ENCODE peak calls at places on chromosomes 2 and 18, in ten cellular contexts. B, I, X, A, C, N, T, H, Q and F are unnamed samples.

GRCh38 chr2:207308519-207309224 is 142.9 kb upstream of the KLF7 start:
- DNase-seq in I (no peak), X (no peak), T (no peak), C (no peak), A (no peak), Q (no peak), N (no peak), H (no peak), B (no peak), F (no peak)

GRCh38 chr2:237662671-237663093 is 35.3 kb downstream of the LRRFIP1 start:
- DNase-seq in A (peak), H (peak), N (peak), T (peak), X (peak), C (peak), Q (peak), I (no peak), B (peak), F (peak)

GRCh38 chr2:44134848-44135247 is 33.8 kb upstream of the PPM1B start:
- DNase-seq in Q (no peak), T (no peak), B (no peak), X (no peak), N (no peak), I (no peak), C (no peak), H (no peak), A (no peak), F (no peak)

GRCh38 chr2:231187736-231188505 is 10.5 kb upstream of the ARMC9 start:
- DNase-seq in I (no peak), A (no peak), H (no peak), Q (no peak), T (no peak), N (peak), X (no peak), B (no peak), C (no peak), F (peak)

GRCh38 chr2:168661404-168661869 is 141.0 kb upstream of the NOSTRIN start:
- DNase-seq in H (no peak), Q (no peak), N (no peak), I (no peak), A (peak), C (no peak), T (peak), B (no peak), X (no peak), F (no peak)

GRCh38 chr2:86621290-86621943 is 2.2 kb downstream of the RNF103 start:
- DNase-seq in H (no peak), Q (no peak), C (no peak), X (no peak), N (no peak), A (no peak), I (peak), T (no peak), B (no peak), F (no peak)

GRCh38 chr2:104790100-104790811 is 63.7 kb upstream of the POU3F3 start:
- DNase-seq in N (no peak), B (no peak), A (no peak), T (peak), C (no peak), H (no peak), Q (no peak), X (peak), I (peak), F (no peak)

GRCh38 chr2:65722028-65722427 is 289.6 kb upstream of the SPRED2 start:
- DNase-seq in A (peak), C (no peak), Q (peak), H (no peak), B (no peak), I (peak), X (peak), N (peak), T (peak), F (no peak)

GRCh38 chr2:202609381-202610145 is 25.2 kb upstream of the FAM117B start:
- DNase-seq in T (no peak), C (no peak), I (no peak), N (no peak), A (no peak), Q (no peak), B (no peak), H (no peak), X (no peak), F (no peak)

GRCh38 chr2:128473175-128474013 is 154.7 kb upstream of the HS6ST1 start:
- DNase-seq in X (no peak), N (no peak), Q (no peak), B (no peak), T (peak), H (peak), A (no peak), I (no peak), C (no peak), F (no peak)

GRCh38 chr2:45256173-45256866 is 247.1 kb upstream of the SIX2 start:
- DNase-seq in A (no peak), X (peak), N (no peak), B (no peak), Q (no peak), I (no peak), T (no peak), C (no peak), H (no peak), F (peak)

GRCh38 chr2:192004188-192004963 is 157.5 kb upstream of the CAVIN2 start:
- DNase-seq in B (no peak), Q (no peak), A (no peak), I (no peak), T (no peak), X (no peak), C (no peak), H (no peak), N (no peak), F (peak)

GRCh38 chr2:152126664-152127063 is 27.8 kb upstream of the CACNB4 start:
- DNase-seq in H (no peak), C (no peak), A (no peak), X (no peak), B (no peak), T (no peak), N (no peak), I (peak), Q (no peak), F (no peak)

GRCh38 chr18:35935805-35936204 is 36.7 kb upstream of the RMP24 start:
- DNase-seq in H (no peak), A (no peak), Q (no peak), N (no peak), T (no peak), X (no peak), I (no peak), B (no peak), C (no peak), F (no peak)

GRCh38 chr2:201319511-201319910 is 37.6 kb downstream of the FLACC1 start:
- DNase-seq in I (no peak), N (no peak), X (no peak), T (no peak), C (no peak), A (no peak), Q (no peak), B (no peak), H (no peak), F (no peak)